ENCODE peak calls at places on chromosomes 7 and 10, in seven cellular contexts. P is H9, L is IMR-90, T is trophoblast cell, U is mesenchymal stem cell, K is mesendoderm, F is H1. I is an unnamed sample.

GRCh38 chr10:12556057-12556456 is 206.7 kb downstream of the CAMK1D start:
- DNase-seq in P (no peak), L (no peak), T (no peak), U (peak), K (no peak), F (no peak), I (no peak)

GRCh38 chr10:31687545-31688482 is 240.8 kb downstream of the ARHGAP12 start:
- DNase-seq in P (no peak), L (no peak), T (no peak), U (no peak), K (no peak), F (no peak), I (no peak)

GRCh38 chr7:128017880-128018845 is 13.1 kb downstream of the LRRC4 start:
- DNase-seq in P (no peak), L (peak), T (no peak), U (no peak), K (no peak), F (no peak), I (no peak)

GRCh38 chr10:71623098-71623985 is 96.2 kb downstream of the C10orf105 start:
- DNase-seq in P (peak), L (peak), T (no peak), U (peak), K (peak), F (no peak), I (no peak)

GRCh38 chr10:125158528-125159485 is 1.6 kb downstream of the CTBP2 start:
- DNase-seq in P (peak), L (peak), T (no peak), U (peak), K (no peak), F (peak), I (no peak)

GRCh38 chr7:6271694-6272371 is 591 bp downstream of the CYTH3 start:
- DNase-seq in P (no peak), L (no peak), T (no peak), U (no peak), K (no peak), F (peak), I (no peak)

GRCh38 chr7:140571537-140572122 is 69.0 kb downstream of the DENND2A start:
- DNase-seq in P (no peak), L (peak), T (no peak), U (no peak), K (no peak), F (no peak), I (no peak)

GRCh38 chr7:73567140-73567539 is 9.7 kb upstream of the BCL7B start:
- DNase-seq in P (no peak), L (no peak), T (no peak), U (no peak), K (no peak), F (no peak), I (no peak)

GRCh38 chr10:125982256-125982948 is 86.0 kb downstream of the FANK1 start:
- DNase-seq in P (peak), L (peak), T (peak), U (peak), K (peak), F (no peak), I (peak)

GRCh38 chr7:47690902-47691558 is 109.1 kb upstream of the TNS3 start:
- DNase-seq in P (no peak), L (peak), T (no peak), U (peak), K (no peak), F (no peak), I (no peak)

GRCh38 chr7:15848362-15848761 is 161.9 kb upstream of the MEOX2 start:
- DNase-seq in P (no peak), L (no peak), T (no peak), U (peak), K (peak), F (no peak), I (no peak)

GRCh38 chr7:106369349-106369748 is 84.6 kb upstream of the NAMPT start:
- DNase-seq in P (no peak), L (peak), T (no peak), U (no peak), K (peak), F (no peak), I (no peak)

GRCh38 chr10:43196131-43196980 is 58.1 kb downstream of the CSGALNACT2 start:
- DNase-seq in P (no peak), L (no peak), T (no peak), U (no peak), K (no peak), F (no peak), I (no peak)

GRCh38 chr10:74227697-74228424 is 76.8 kb downstream of the ADK start:
- DNase-seq in P (no peak), L (peak), T (no peak), U (peak), K (no peak), F (no peak), I (no peak)

GRCh38 chr10:51250278-51250914 is 176.1 kb downstream of the PRKG1 start:
- DNase-seq in P (no peak), L (no peak), T (no peak), U (peak), K (no peak), F (no peak), I (no peak)

GRCh38 chr7:158272091-158272490 is 315.5 kb downstream of the PTPRN2 start:
- DNase-seq in P (no peak), L (no peak), T (no peak), U (no peak), K (no peak), F (no peak), I (no peak)

GRCh38 chr10:93313798-93314197 is 168.3 kb downstream of the MYOF start:
- DNase-seq in P (no peak), L (no peak), T (no peak), U (no peak), K (no peak), F (no peak), I (no peak)

GRCh38 chr10:110357252-110357780 is 52.6 kb upstream of the SMNDC1 start:
- DNase-seq in P (no peak), L (peak), T (peak), U (peak), K (no peak), F (no peak), I (no peak)

GRCh38 chr10:35916791-35917190 is 274.7 kb upstream of the FZD8 start:
- DNase-seq in P (no peak), L (peak), T (peak), U (no peak), K (peak), F (no peak), I (no peak)

GRCh38 chr7:1502845-1503244 is 1.3 kb downstream of the INTS1 start:
- DNase-seq in P (no peak), L (no peak), T (no peak), U (no peak), K (no peak), F (no peak), I (no peak)
- H3K23ac ChIP-seq in P (no peak), L (no peak), T (no peak), U (no peak), K (no peak), F (no peak), I (no peak)

GRCh38 chr10:5168897-5169296 is 16.1 kb downstream of the AKR1C8 start:
- DNase-seq in P (no peak), L (no peak), T (no peak), U (no peak), K (no peak), F (no peak), I (no peak)

GRCh38 chr10:5157501-5157900 is 27.4 kb downstream of the AKR1C8 start:
- DNase-seq in P (no peak), L (no peak), T (no peak), U (no peak), K (no peak), F (no peak), I (no peak)

GRCh38 chr10:5159126-5159525 is 25.8 kb downstream of the AKR1C8 start:
- DNase-seq in P (no peak), L (no peak), T (no peak), U (no peak), K (no peak), F (no peak), I (no peak)

GRCh38 chr10:5165738-5166137 is 19.2 kb downstream of the AKR1C8 start:
- DNase-seq in P (no peak), L (peak), T (no peak), U (peak), K (peak), F (no peak), I (no peak)

DNA sequence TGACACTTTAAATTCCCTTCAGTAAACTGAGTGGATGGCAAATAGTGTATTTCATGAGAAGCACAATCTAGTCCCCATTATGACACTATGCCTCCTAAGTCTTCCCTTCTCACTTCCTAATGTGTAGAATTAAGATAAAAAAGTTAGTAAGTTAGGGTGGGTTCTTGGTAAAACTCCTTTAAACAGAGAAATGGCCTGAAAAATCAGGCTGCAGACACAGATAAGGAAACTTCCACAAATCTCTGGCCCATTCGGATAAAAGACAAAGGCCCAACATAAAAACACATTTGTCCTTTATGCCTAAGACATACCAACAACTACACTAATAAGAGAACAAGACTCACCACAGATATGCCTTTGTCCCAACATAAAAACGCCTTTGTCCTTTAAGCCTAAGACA is 21.5 kb downstream of the AKR1C8 start:
- DNase-seq in P (no peak), L (no peak), T (no peak), U (no peak), K (no peak), F (no peak), I (no peak)
- H3K23ac ChIP-seq in P (no peak), L (no peak), T (no peak), U (no peak), K (no peak), F (no peak), I (no peak)

DNA sequence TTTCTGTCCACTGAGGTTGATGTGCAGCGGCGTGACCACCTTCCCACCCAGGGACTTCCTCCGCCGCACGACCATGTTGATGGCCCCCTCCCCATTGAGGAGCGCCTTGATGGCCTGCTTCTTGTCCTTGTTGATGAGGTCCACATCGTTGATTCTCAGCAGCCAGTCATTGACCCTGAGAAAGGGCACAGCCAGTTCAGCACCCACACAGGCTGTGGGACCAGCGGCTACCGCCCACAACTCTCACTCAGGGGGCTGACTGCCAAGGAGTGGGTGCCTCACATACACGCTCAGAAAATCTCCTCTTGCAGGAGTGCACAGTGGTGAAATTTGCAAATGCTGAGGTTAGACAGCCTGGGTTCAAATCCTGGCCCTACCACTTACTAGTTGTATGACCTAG is 97.2 kb downstream of the DLG5 start:
- DNase-seq in P (no peak), L (no peak), T (no peak), U (no peak), K (no peak), F (no peak), I (no peak)
- H3K23ac ChIP-seq in P (no peak), L (no peak), T (no peak), U (no peak), K (no peak), F (no peak), I (peak)

DNA sequence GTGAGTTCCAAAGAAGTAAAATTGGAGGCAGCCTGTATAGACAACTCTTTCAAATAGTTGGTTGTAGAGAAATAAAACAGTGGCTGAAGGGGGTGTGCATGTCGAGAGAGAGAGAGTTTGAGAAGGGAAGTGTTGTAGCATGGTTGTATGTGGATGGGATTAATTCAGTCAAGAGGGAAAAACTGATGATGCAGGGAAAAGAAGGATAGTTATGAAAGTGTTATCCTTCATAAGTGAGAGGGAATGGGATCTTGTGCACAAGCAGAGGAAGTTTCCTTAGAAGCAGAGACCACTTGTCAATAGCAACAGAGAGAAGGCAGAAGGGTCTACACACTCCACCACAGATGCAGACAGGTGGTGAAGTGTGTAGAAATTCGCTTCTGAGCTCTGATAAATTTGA is 30.0 kb upstream of the BPGM start:
- DNase-seq in P (no peak), L (no peak), T (no peak), U (no peak), K (no peak), F (no peak), I (no peak)
- H3K23ac ChIP-seq in P (no peak), L (no peak), T (no peak), U (no peak), K (no peak), F (no peak), I (no peak)

DNA sequence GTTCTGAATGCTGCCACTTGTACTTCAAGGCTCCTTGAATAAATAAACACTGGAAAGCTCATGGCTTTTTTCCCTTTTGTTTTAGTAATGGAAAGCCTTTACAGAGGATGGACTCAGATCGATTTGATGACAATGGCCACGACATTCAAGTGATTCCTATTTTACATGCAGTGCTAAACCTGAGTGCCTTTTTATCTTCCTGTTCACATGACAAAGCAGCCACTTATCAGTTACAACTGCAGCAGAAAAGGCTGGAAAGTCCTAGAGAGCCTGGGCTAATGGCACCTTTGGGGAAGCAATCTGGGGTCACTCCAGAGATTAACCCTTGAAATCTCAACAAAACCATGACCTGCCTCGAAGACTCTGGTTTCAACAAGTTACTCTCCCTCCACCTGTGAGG is 249.0 kb upstream of the AUTS2 start:
- DNase-seq in P (peak), L (no peak), T (no peak), U (no peak), K (peak), F (no peak), I (no peak)
- H3K23ac ChIP-seq in P (no peak), L (no peak), T (no peak), U (no peak), K (no peak), F (no peak), I (no peak)

DNA sequence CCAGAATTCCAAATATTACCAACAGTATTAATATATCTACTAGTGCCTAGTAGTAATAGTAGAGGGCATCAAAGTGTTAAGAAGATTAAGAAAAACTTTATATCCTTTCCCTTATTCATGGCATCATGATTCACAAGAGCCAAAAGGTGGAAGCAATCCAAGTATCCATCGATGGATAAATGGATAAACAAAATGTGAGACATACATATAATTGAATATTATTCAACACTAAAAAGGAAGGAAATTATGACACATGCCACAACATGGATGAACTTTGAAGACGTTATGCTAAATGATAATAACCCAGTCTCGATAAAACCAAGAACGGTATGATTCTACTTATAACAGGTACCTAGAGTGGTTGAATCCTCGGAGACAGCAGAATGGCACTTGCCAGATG is 23.1 kb downstream of the CDCA7L start:
- DNase-seq in P (no peak), L (no peak), T (no peak), U (no peak), K (no peak), F (no peak), I (no peak)
- H3K23ac ChIP-seq in P (no peak), L (no peak), T (no peak), U (no peak), K (no peak), F (no peak), I (no peak)

GRCh38 chr7:33888206-33888605 is 17.1 kb upstream of the BMPER start:
- DNase-seq in P (peak), L (no peak), T (peak), U (peak), K (peak), F (no peak), I (no peak)

GRCh38 chr7:33885290-33886005 is 19.9 kb upstream of the BMPER start:
- DNase-seq in P (no peak), L (peak), T (no peak), U (peak), K (peak), F (no peak), I (no peak)

GRCh38 chr7:33886100-33886623 is 19.2 kb upstream of the BMPER start:
- DNase-seq in P (peak), L (peak), T (peak), U (peak), K (peak), F (peak), I (no peak)

GRCh38 chr7:33883566-33883965 is 21.8 kb upstream of the BMPER start:
- DNase-seq in P (no peak), L (no peak), T (no peak), U (no peak), K (no peak), F (no peak), I (no peak)

GRCh38 chr7:33887576-33887975 is 17.8 kb upstream of the BMPER start:
- DNase-seq in P (no peak), L (no peak), T (no peak), U (no peak), K (no peak), F (no peak), I (no peak)
- H3K23ac ChIP-seq in P (no peak), L (no peak), T (no peak), U (no peak), K (no peak), F (no peak), I (no peak)